ENCODE peak calls at places on chromosomes 11 and 22, in nine cellular contexts. W is AG09309, J is thoracic aorta, B is AG09319, X is OCI-LY7, P is keratinocyte, M is Calu3, L is dorsolateral prefrontal cortex, T is cardiac muscle cell. S is an unnamed sample.

GRCh38 chr11:126133902-126134301 is 71.2 kb upstream of the CDON start:
- DNase-seq in M (no peak), X (no peak), L (no peak), T (no peak), J (no peak), P (no peak), B (no peak), W (no peak), S (no peak)

GRCh38 chr11:69218946-69219720 is 63.4 kb downstream of the SMIM38 start:
- DNase-seq in M (no peak), L (no peak), X (no peak), J (no peak), W (no peak), B (no peak), T (no peak), P (no peak), S (no peak)

GRCh38 chr11:84105148-84105547 is 819.0 kb upstream of the CCDC90B start:
- DNase-seq in M (no peak), P (no peak), J (no peak), L (no peak), X (no peak), T (no peak), W (no peak), B (no peak), S (no peak)

GRCh38 chr11:128473631-128474030 is 113.7 kb downstream of the ETS1 start:
- DNase-seq in J (no peak), P (no peak), T (no peak), M (no peak), L (no peak), W (no peak), B (no peak), X (peak; percentile 90), S (no peak)

GRCh38 chr11:9274499-9275228 is 9.5 kb upstream of the DENND5A start:
- DNase-seq in X (no peak), B (no peak), L (no peak), P (no peak), J (no peak), M (no peak), W (no peak), T (peak; percentile 35), S (no peak)

GRCh38 chr11:132234878-132235277 is 864.5 kb downstream of the NTM start:
- DNase-seq in P (no peak), T (peak; percentile 20), J (no peak), W (peak; percentile 29), B (peak; percentile 22), X (no peak), M (no peak), L (no peak), S (no peak)

GRCh38 chr11:2778630-2779498 is 79.1 kb upstream of the KCNQ1OT1 start:
- DNase-seq in M (peak; percentile 68), L (peak; percentile 80), W (no peak), X (no peak), B (peak; percentile 31), T (peak; percentile 84), P (no peak), J (peak; percentile 12), S (no peak)

GRCh38 chr11:65295001-65295400 is 19.7 kb upstream of the CDC42EP2 start:
- DNase-seq in B (no peak), X (no peak), L (no peak), J (no peak), M (no peak), P (no peak), W (no peak), T (no peak), S (no peak)

GRCh38 chr11:3134651-3135490 is 30.2 kb downstream of the OSBPL5 start:
- DNase-seq in W (no peak), X (no peak), L (peak; percentile 25), T (no peak), B (no peak), M (no peak), J (no peak), P (no peak), S (no peak)

GRCh38 chr11:112871909-112872511 is 89.2 kb upstream of the NCAM1 start:
- DNase-seq in L (no peak), P (no peak), W (no peak), M (no peak), T (no peak), J (no peak), X (no peak), B (no peak), S (no peak)

GRCh38 chr11:18844753-18845367 is 53.3 kb upstream of the PTPN5 start:
- DNase-seq in J (no peak), M (no peak), X (peak; percentile 52), L (no peak), T (peak; percentile 54), W (no peak), P (peak; percentile 23), B (no peak), S (peak; percentile 28)

GRCh38 chr22:23380230-23380573 is 199.9 kb downstream of the IGLL1 start:
- DNase-seq in W (no peak), B (no peak), T (no peak), X (no peak), P (no peak), M (no peak), L (no peak), J (no peak), S (no peak)

GRCh38 chr11:94747136-94748110 is 20.7 kb upstream of the AMOTL1 start:
- DNase-seq in B (no peak), J (no peak), P (peak; percentile 99), X (no peak), L (no peak), T (no peak), M (peak; percentile 20), W (no peak), S (no peak)

GRCh38 chr11:134132808-134133207 is 63.9 kb downstream of the JAM3 start:
- DNase-seq in W (no peak), T (no peak), P (no peak), B (no peak), J (no peak), M (no peak), L (no peak), X (no peak), S (no peak)

GRCh38 chr11:116580828-116581227 is 192.0 kb downstream of the BUD13 start:
- DNase-seq in L (peak; percentile 52), B (no peak), J (no peak), X (no peak), M (no peak), T (no peak), W (no peak), P (no peak), S (no peak)

GRCh38 chr11:116582621-116583020 is 190.2 kb downstream of the BUD13 start:
- DNase-seq in P (no peak), L (no peak), B (no peak), X (no peak), T (no peak), J (no peak), M (no peak), W (no peak), S (no peak)

GRCh38 chr11:116581349-116581748 is 191.4 kb downstream of the BUD13 start:
- DNase-seq in T (no peak), P (no peak), W (no peak), X (no peak), L (no peak), M (no peak), J (no peak), B (no peak), S (no peak)

GRCh38 chr11:116578971-116579687 is 193.7 kb downstream of the BUD13 start:
- DNase-seq in X (no peak), T (peak; percentile 14), L (peak; percentile 40), W (no peak), J (no peak), P (no peak), M (no peak), B (no peak), S (no peak)

DNA sequence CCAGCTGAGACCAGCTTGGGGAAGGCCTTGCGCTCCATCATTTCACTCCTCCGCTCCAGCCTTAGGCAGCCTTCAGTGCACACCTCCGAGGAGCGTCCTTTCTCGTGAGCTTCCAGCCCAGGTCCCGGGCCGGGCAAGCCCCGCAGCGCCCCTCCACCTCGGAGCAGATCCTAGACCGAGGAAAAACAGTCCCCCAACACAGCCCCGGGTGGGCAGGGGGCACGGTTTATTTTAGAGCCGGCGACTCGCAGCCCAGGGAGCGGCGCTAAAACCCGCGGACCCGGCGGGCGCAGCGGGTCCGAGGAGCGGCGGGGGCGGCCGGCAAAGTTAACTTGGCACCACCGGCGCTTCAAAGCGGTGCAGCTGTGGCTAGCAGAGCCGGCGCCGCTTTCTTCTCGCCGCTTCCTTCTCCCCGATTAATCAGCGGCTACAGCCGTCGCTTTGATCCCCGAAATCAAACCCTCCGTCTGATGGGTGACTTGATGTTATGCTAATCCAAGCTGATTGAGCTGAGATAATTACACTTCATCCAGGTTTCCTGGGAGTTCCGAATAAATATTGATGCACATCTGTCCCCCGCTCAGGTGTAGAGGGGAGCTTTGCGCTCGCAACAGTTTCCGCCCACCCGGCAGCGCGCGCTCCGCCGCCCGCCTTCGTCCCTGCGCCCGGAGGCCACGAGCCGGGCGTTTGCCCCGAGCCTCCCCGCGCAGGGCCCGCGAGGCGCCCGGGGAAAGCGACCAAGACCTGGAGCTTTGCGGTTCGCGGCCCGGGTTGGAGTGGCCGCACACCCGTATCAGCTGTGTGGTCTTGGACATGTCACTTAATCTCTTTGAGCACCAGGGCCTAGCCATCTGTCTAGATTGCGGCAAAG is 192.7 kb downstream of the BUD13 start:
- DNase-seq in T (no peak), X (no peak), B (no peak), L (no peak), W (no peak), M (no peak), J (no peak), P (no peak), S (no peak)
- TF ChIP-seq CTCF in T (no peak), X (no peak), B (no peak), L (no peak), W (no peak), M (no peak), J (no peak), P (no peak), S (no peak)

GRCh38 chr11:63710476-63711217 is 29.3 kb downstream of the RTN3 start:
- DNase-seq in L (no peak), M (no peak), B (peak; percentile 22), J (no peak), X (no peak), W (peak; percentile 96), P (no peak), T (peak; percentile 95), S (no peak)
- TF ChIP-seq CTCF in L (no peak), M (no peak), B (peak; percentile 15), J (no peak), X (no peak), W (peak; percentile 38), P (no peak), T (peak; percentile 55), S (no peak)

GRCh38 chr11:74311352-74311926 is at the start of gene P4HA3:
- DNase-seq in L (peak; percentile 28), W (no peak), J (no peak), B (no peak), X (no peak), M (peak; percentile 64), P (no peak), T (peak; percentile 71), S (peak; percentile 74)
- TF ChIP-seq CTCF in L (no peak), W (no peak), J (no peak), B (no peak), X (no peak), M (no peak), P (peak; percentile 31), T (peak; percentile 12), S (no peak)

DNA sequence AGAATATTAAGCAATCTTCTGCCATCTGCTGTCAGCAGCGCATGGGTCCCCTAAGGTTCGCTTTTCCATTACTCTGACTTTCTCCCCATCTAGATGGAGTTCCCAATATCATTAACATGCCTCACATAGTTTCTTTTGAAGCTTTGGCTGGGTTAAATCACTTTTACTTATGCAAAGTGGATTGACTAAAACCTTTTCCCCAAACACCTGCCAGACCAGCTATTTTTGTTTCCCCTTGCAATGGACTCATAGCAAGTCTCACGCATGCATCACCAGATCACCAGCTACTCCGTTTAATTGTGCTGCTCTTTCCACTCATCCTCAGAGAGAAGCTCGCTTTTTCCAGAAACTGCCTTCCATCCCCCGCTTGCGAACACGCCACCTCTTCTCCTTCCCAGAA is 172.7 kb downstream of the FAT3 start:
- DNase-seq in T (no peak), W (no peak), X (no peak), J (no peak), P (no peak), L (no peak), B (no peak), M (no peak), S (no peak)
- TF ChIP-seq CTCF in T (no peak), W (no peak), X (no peak), J (no peak), P (no peak), L (no peak), B (no peak), M (no peak), S (no peak)